ENCODE peak calls at places on chromosomes 11 and 22, in six cellular contexts. X, D, C, F, K and U are unnamed samples.

GRCh38 chr11:9990221-9990973 is 303.6 kb downstream of the SBF2 start:
- DNase-seq in X (no peak), D (peak), C (no peak), F (no peak), K (peak), U (no peak)

GRCh38 chr11:47923667-47924066 is 56.7 kb upstream of the PTPRJ start:
- DNase-seq in X (no peak), D (peak), C (no peak), F (no peak), K (peak), U (no peak)

GRCh38 chr11:116202922-116203321 is 569.9 kb downstream of the BUD13 start:
- DNase-seq in X (no peak), D (no peak), C (no peak), F (no peak), K (no peak), U (no peak)

GRCh38 chr22:28817919-28818859 is 17.8 kb upstream of the XBP1 start:
- DNase-seq in X (no peak), D (no peak), C (no peak), F (no peak), K (no peak), U (no peak)

GRCh38 chr11:6321356-6321755 is 1.1 kb upstream of the CAVIN3 start:
- DNase-seq in X (no peak), D (no peak), C (no peak), F (no peak), K (no peak), U (no peak)

GRCh38 chr11:35571703-35572102 is 46.3 kb upstream of the PAMR1 start:
- DNase-seq in X (no peak), D (no peak), C (no peak), F (no peak), K (no peak), U (peak)

GRCh38 chr11:114228401-114229061 is 67.7 kb upstream of the NNMT start:
- DNase-seq in X (no peak), D (no peak), C (no peak), F (no peak), K (no peak), U (no peak)

GRCh38 chr11:70067591-70068341 is 10.4 kb upstream of the ANO1 start:
- DNase-seq in X (peak), D (no peak), C (peak), F (peak), K (no peak), U (peak)

GRCh38 chr11:47161134-47161854 is 15.4 kb downstream of the ARFGAP2 start:
- DNase-seq in X (peak), D (peak), C (peak), F (peak), K (peak), U (peak)

GRCh38 chr11:109648804-109649203 is 226.8 kb downstream of the C11orf87 start:
- DNase-seq in X (no peak), D (no peak), C (no peak), F (no peak), K (no peak), U (no peak)

GRCh38 chr11:67120881-67121710 is 2.0 kb downstream of the KDM2A start:
- DNase-seq in X (no peak), D (peak), C (no peak), F (no peak), K (peak), U (peak)

GRCh38 chr11:62370743-62371440 is 33.6 kb downstream of the ASRGL1 start:
- DNase-seq in X (no peak), D (no peak), C (peak), F (no peak), K (no peak), U (no peak)

GRCh38 chr11:117094776-117095175 is 3.5 kb downstream of the SIK3 start:
- DNase-seq in X (no peak), D (peak), C (no peak), F (no peak), K (peak), U (peak)

GRCh38 chr22:38649841-38650522 is 6.2 kb downstream of the FAM227A start:
- DNase-seq in X (no peak), D (no peak), C (no peak), F (no peak), K (no peak), U (peak)

GRCh38 chr11:68865241-68865640 is 23.5 kb upstream of the CPT1A start:
- DNase-seq in X (no peak), D (no peak), C (no peak), F (no peak), K (no peak), U (no peak)

DNA sequence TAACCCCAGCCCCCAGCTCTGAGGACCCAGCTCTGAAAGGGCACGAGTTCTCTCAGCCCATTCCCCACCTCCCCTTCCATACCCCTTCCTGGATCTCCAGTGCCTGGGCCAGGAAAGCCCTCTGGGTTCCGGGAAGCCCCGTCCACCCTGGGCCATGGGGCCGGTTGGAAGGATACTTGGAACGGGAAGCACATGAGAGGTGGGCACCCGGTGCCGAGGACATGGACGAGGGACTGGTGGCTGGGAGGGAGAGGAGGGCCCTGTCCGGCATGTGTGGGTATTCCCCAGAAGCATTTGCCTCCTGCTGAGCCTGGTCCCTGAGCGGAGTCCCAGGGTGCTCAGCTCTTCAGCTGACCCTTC is 5.2 kb upstream of the HINFP start:
- DNase-seq in X (no peak), D (no peak), C (no peak), F (no peak), K (no peak), U (no peak)
- H2AFZ ChIP-seq in X (no peak), D (no peak), C (no peak), F (no peak), K (no peak), U (no peak)

GRCh38 chr11:126284829-126285228 is 1.9 kb downstream of the TIRAP start:
- DNase-seq in X (no peak), D (peak), C (no peak), F (no peak), K (peak), U (peak)

GRCh38 chr11:126282361-126282741 is 542 bp upstream of the TIRAP start:
- DNase-seq in X (no peak), D (peak), C (peak), F (peak), K (peak), U (no peak)

GRCh38 chr11:126281245-126281644 is 1.6 kb upstream of the TIRAP start:
- DNase-seq in X (no peak), D (no peak), C (no peak), F (no peak), K (no peak), U (no peak)

GRCh38 chr11:126281666-126282175 is 1.2 kb upstream of the TIRAP start:
- DNase-seq in X (no peak), D (no peak), C (no peak), F (no peak), K (no peak), U (no peak)

DNA sequence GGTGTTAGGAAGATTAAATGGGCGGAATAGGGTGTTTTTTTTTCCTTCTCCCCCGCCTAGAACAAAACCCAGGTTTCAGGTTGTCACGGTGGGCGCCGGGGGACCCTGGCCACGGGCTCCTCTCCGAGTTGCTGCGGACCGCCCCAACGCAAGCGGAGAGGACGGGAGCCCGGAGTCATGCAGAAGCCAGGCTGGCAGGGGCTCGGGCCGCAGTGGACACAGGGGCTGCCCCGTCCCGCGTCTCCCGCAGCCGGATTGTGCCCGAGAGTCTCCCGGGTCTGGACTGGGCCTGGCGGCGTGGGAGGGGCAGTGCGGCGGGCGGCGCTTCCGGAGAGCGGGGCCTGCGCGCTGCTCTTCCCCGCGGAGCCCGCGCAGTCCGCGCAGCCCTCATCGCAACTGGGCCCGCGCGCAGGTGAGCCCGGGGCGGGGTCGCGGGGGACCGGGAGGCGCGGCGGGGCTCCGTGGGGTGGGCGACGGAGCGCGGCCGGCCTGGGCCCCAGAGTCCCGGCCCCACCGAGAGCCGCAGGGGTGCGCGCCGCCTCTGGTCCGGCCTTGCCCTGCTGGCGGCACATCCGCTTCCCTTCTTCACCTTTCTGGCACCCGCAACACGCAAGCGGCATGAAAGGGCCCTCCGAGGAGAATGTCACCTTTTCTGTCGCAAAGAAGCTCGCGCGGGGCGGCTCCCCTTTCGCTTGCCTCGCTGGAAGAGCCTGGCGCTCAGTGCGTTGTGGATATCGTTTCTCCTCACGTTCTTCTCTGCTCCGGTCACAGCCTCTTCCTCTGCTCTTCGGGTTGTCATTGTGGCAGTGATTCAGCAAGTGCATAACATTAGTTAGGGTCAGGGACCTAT is at the start of gene TIRAP:
- DNase-seq in X (no peak), D (peak), C (peak), F (peak), K (peak), U (peak)
- H4K8ac ChIP-seq in X (no peak), D (peak), C (no peak), F (peak), K (peak), U (peak)

GRCh38 chr22:50454556-50455075 is 20.2 kb downstream of the SBF1 start:
- DNase-seq in X (no peak), D (no peak), C (no peak), F (no peak), K (no peak), U (no peak)

GRCh38 chr22:50456026-50456425 is 18.8 kb downstream of the SBF1 start:
- DNase-seq in X (no peak), D (no peak), C (no peak), F (no peak), K (no peak), U (no peak)

GRCh38 chr22:50456466-50457234 is 18.2 kb downstream of the SBF1 start:
- DNase-seq in X (no peak), D (no peak), C (peak), F (no peak), K (no peak), U (no peak)

GRCh38 chr22:50455201-50455600 is 19.6 kb downstream of the SBF1 start:
- DNase-seq in X (no peak), D (no peak), C (no peak), F (no peak), K (no peak), U (no peak)

GRCh38 chr22:50452649-50453048 is 22.2 kb downstream of the SBF1 start:
- DNase-seq in X (no peak), D (no peak), C (no peak), F (no peak), K (no peak), U (no peak)
- H2AFZ ChIP-seq in X (no peak), D (no peak), C (no peak), F (no peak), K (no peak), U (no peak)

GRCh38 chr11:72841397-72841796 is 27.2 kb downstream of the ATG16L2 start:
- DNase-seq in X (no peak), D (no peak), C (no peak), F (no peak), K (no peak), U (no peak)

GRCh38 chr11:72842126-72842525 is 27.9 kb downstream of the ATG16L2 start:
- DNase-seq in X (no peak), D (no peak), C (no peak), F (no peak), K (no peak), U (no peak)

GRCh38 chr11:72842644-72843330 is 28.6 kb downstream of the ATG16L2 start:
- DNase-seq in X (no peak), D (no peak), C (no peak), F (no peak), K (no peak), U (no peak)

GRCh38 chr11:72838691-72839305 is 24.6 kb downstream of the ATG16L2 start:
- DNase-seq in X (no peak), D (peak), C (no peak), F (no peak), K (no peak), U (no peak)

DNA sequence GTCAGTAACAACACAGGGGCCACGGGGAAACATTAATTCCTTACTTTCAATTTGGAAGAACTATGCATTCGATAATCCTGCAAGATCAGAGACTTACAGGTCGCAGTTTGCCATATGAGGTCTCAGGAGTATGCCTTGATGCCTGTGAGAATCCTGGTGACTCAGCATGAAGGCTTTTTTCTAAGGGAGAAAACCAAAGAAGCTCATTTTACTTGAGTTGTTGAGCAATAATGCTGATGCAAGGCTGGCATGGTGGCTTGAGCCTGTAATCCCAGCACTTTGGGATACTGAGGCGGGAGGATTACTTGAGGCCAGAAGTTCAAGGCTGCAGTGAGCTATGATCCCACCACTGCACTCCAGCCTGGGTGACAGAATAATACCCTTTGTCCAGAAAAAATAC is 26.6 kb downstream of the ATG16L2 start:
- DNase-seq in X (no peak), D (peak), C (no peak), F (no peak), K (peak), U (peak)
- H4K8ac ChIP-seq in X (no peak), D (peak), C (no peak), F (no peak), K (no peak), U (no peak)

GRCh38 chr11:73221451-73221850 is 3.4 kb downstream of the P2RY2 start:
- DNase-seq in X (no peak), D (no peak), C (no peak), F (no peak), K (no peak), U (no peak)
- H2AFZ ChIP-seq in X (no peak), D (no peak), C (no peak), F (no peak), K (no peak), U (no peak)

DNA sequence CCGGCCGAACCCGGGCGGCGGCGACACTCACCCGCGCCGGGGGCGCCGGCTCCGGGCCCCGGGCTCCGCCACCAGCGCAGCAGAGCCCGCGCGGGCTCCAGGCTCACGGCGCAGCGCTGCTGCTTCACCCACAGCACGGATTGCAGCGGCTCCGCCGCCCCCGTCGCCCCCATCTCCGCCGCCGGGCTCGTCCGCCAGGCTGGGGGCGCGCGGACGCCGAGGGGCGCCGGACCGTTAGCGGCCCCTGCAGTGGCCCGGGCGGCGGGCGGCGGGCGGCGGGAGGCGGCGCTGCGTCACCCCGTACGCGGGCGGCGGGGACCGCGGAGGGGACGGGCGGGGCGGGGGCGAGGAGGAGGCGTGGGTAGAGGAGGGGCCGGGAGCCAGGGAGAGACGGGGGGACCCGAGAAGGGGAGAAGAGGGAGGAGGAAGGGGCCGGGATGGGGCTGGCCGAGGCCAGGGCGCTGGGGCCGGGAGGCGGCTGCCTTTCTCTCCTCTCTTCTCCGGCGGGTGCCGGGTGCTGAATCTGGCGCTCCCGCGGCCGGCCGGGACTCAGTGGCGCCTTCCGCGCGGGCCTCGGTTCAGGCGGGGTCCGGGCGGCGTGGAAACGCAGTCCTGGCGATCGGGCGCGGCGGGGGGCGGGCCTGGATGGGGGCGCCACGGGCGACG is at the start of gene CERK:
- DNase-seq in X (peak), D (peak), C (peak), F (peak), K (peak), U (peak)
- H4K8ac ChIP-seq in X (peak), D (peak), C (no peak), F (peak), K (peak), U (peak)

GRCh38 chr11:27216268-27217149 is 146.5 kb downstream of the CCDC34 start:
- DNase-seq in X (no peak), D (peak), C (no peak), F (peak), K (peak), U (no peak)
- H2AFZ ChIP-seq in X (peak), D (no peak), C (no peak), F (no peak), K (no peak), U (no peak)

DNA sequence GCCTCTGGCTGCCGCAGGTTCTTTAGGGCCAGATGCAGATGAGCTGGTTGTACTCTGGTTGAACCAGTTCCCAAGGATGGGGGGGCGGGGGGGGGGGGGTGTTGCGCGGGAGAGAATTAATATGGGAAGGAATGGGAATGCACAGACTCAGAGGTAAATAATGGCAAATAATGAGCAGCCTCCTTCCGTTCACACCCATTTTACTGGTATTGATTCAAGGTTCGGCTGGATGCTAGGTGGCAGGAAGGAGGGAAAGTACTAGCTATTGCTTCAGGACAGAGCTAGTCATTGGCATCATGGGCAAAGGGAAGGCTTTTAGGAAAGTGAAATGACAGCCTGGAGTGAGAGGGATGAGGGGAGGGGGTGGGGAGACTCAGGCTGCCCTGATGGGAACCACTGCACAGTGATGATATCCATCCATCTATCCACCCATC is at the start of gene VSTM5:
- DNase-seq in X (no peak), D (no peak), C (no peak), F (no peak), K (no peak), U (no peak)
- H4K8ac ChIP-seq in X (no peak), D (peak), C (no peak), F (peak), K (peak), U (no peak)

DNA sequence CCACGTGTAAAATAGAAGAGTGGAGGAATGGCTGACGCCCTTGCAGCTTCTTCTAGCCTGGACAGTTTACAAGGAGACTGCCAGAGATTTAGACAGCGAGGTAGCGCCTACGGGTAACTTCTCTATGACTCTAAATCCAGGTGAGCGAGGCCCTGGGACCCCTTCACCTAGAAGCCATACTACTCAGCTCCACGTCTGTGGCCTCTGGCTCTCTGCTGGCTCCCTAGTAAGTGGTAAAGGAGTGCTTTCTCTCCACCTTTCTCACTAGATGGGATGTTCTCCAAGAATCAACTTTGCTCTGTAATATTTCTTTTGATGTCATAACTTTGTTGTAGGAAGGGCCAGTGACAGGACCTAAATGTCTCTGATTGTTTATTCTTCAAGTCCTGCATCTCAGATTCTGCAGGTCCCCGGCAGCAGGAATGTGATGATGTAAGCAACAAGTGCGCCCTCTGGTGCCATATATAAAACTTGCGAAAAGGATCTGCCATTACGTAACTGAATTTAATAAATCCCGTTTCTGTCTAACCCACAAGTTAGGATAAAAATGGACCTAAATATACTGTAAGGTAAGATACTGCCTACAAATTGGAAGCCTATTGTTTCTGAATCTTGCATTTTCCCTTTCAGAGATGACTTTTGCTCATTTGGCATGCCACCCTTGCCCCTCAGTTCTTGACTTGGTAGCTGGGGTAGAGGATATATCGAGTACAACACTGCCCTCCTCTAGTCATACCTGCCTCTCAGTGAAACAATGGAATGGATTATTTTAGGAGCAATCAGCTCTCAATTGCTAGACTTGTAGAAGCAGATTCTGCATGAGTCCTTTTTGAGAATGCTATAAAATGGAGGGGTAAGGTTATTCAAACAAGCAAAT is 11.0 kb upstream of the PTPN5 start:
- DNase-seq in X (peak), D (peak), C (peak), F (peak), K (peak), U (peak)
- H2AFZ ChIP-seq in X (no peak), D (no peak), C (no peak), F (peak), K (no peak), U (no peak)

GRCh38 chr22:47289316-47289985 is 527.0 kb downstream of the TBC1D22A start:
- DNase-seq in X (no peak), D (no peak), C (no peak), F (no peak), K (no peak), U (no peak)
- H4K8ac ChIP-seq in X (no peak), D (no peak), C (no peak), F (no peak), K (no peak), U (no peak)